ENCODE peak calls at places on chromosomes 5 and 9, in four cellular contexts. E is IMR-90, O is H1, Y is mesendoderm. U is an unnamed sample.

GRCh38 chr5:69493235-69493925 is 790 bp downstream of the OCLN start:
- DNase-seq in E (no peak), Y (peak), O (peak), U (peak)

GRCh38 chr9:2676466-2676865 is 40.8 kb upstream of the KCNV2 start:
- DNase-seq in Y (no peak), O (no peak), E (no peak), U (no peak)

GRCh38 chr5:157961828-157962390 is 103.0 kb upstream of the CLINT1 start:
- DNase-seq in O (no peak), E (no peak), Y (no peak), U (no peak)

GRCh38 chr5:34488984-34489383 is 167.1 kb upstream of the RAI14 start:
- DNase-seq in Y (no peak), E (no peak), O (peak), U (peak)

GRCh38 chr5:171598279-171599152 is 179.1 kb downstream of the FGF18 start:
- DNase-seq in E (no peak), Y (no peak), O (no peak), U (peak)

GRCh38 chr5:115733607-115734006 is 82.9 kb downstream of the CDO1 start:
- DNase-seq in O (no peak), Y (no peak), E (no peak), U (no peak)

GRCh38 chr5:174364676-174365075 is 319.2 kb downstream of the NSG2 start:
- DNase-seq in E (no peak), O (no peak), Y (no peak), U (no peak)

GRCh38 chr9:93231121-93231694 is 47.3 kb downstream of the WNK2 start:
- DNase-seq in E (no peak), Y (no peak), O (no peak), U (no peak)

GRCh38 chr5:158629591-158630312 is 470.0 kb downstream of the EBF1 start:
- DNase-seq in Y (no peak), E (no peak), O (no peak), U (no peak)

GRCh38 chr5:16856531-16856930 is 79.6 kb downstream of the MYO10 start:
- DNase-seq in Y (no peak), O (no peak), E (peak), U (no peak)

GRCh38 chr9:125272697-125273096 is 11.1 kb downstream of the GAPVD1 start:
- DNase-seq in Y (no peak), E (peak), O (no peak), U (no peak)

GRCh38 chr9:116589392-116590354 is 97.4 kb upstream of the TRIM32 start:
- DNase-seq in E (peak), O (peak), Y (peak), U (peak)

GRCh38 chr9:89247431-89248370 is 63.3 kb upstream of the CKS2 start:
- DNase-seq in E (peak), Y (peak), O (no peak), U (peak)

GRCh38 chr5:91478096-91478495 is 95.0 kb upstream of the ARRDC3 start:
- DNase-seq in O (no peak), Y (no peak), E (no peak), U (no peak)

GRCh38 chr5:43190755-43191603 is 1.0 kb upstream of the NIM1K start:
- DNase-seq in E (peak), O (no peak), Y (peak), U (no peak)

GRCh38 chr5:15008476-15008875 is 136.9 kb upstream of the ANKH start:
- DNase-seq in O (no peak), E (peak), Y (peak), U (peak)

GRCh38 chr9:133979124-133979920 is 12.8 kb downstream of the VAV2 start:
- DNase-seq in Y (no peak), O (peak), E (peak), U (peak)

GRCh38 chr9:77464591-77465125 is 183.5 kb downstream of the GNA14 start:
- DNase-seq in Y (no peak), E (peak), O (no peak), U (no peak)

GRCh38 chr5:35855221-35855620 is 1.5 kb upstream of the IL7R start:
- DNase-seq in E (no peak), Y (no peak), O (no peak), U (no peak)

GRCh38 chr9:79446540-79447307 is 125.0 kb upstream of the TLE4 start:
- DNase-seq in O (no peak), Y (no peak), E (no peak), U (no peak)

GRCh38 chr9:14428781-14429230 is 114.9 kb upstream of the NFIB start:
- DNase-seq in Y (peak), O (peak), E (peak), U (peak)

GRCh38 chr9:134488901-134489280 is 152.7 kb upstream of the COL5A1 start:
- DNase-seq in O (no peak), Y (no peak), E (no peak), U (no peak)

GRCh38 chr5:128469924-128470323 is 68.1 kb downstream of the FBN2 start:
- DNase-seq in O (no peak), Y (no peak), E (peak), U (no peak)

GRCh38 chr5:52947208-52947607 is 41.9 kb upstream of the ITGA2 start:
- DNase-seq in O (no peak), E (peak), Y (no peak), U (no peak)

DNA sequence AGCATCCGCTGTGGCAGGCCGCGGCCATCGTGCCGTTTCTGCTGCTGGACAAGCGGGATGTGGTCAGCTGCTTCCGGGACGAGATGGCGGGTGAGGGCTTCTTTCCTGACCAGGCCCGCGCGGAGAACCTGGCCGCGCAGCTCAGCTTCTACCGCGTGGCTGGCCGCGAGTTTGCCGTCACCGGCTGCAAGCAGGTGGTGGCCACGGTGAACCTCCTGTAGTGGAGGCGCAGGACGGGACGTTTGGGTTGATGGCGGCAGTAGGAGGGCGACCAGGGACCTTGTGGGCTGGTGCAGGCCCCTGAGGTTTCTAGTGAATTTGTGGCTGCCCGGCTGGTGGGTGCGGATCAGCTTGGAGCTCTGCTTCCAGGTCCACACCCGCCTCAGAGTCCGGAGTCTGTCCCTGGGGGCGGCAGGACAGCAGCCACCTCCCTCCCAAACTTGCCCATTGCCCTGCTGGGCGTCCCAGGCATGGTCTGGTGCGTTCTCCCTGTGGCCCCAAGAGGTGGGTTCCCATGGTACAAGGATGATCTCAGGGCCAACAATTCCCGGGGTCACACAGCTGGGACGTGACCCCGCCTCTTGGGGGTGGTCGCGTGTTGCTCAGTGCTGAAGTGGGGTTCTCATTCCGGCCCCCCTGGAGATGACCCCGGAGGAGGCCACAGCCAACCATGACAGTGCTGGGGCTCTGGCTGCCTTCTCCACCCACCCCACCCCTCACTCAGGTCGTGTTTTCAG is 2.4 kb downstream of the TOR4A start:
- DNase-seq in E (no peak), O (peak), Y (no peak), U (peak)
- H4K8ac ChIP-seq in E (no peak), O (no peak), Y (no peak), U (no peak)

GRCh38 chr9:106557996-106558667 is 304.8 kb upstream of the ZNF462 start:
- DNase-seq in E (no peak), O (no peak), Y (no peak), U (no peak)
- H4K5ac ChIP-seq in E (no peak), O (no peak), Y (no peak), U (no peak)

GRCh38 chr5:181188700-181189362 is 16.2 kb downstream of the TRIM7 start:
- DNase-seq in O (peak), E (peak), Y (peak), U (peak)
- H4K8ac ChIP-seq in O (peak), E (peak), Y (no peak), U (no peak)

DNA sequence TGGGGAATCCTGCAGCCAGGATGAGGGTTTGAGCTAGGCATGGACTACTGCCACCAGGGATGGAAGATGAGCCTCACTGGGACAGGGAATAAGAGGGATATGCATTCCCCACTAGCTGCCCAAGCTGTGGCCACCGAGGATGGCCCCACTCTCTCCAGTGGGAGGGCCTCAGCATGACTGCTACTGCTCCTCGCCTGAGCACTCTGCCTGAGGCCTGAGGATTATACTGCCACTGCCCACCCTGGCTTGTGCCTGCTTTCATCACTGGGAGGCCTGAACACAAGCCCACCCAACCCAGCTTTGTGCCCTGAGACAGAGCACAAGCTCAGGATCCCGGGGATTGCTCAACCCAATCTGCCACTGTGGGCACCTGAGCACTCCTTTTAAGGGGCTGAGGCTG is 425.6 kb downstream of the RASEF start:
- DNase-seq in Y (no peak), E (no peak), O (no peak), U (no peak)
- H4K5ac ChIP-seq in Y (no peak), E (no peak), O (no peak), U (no peak)

GRCh38 chr5:154301726-154302125 is 111.2 kb downstream of the GALNT10 start:
- DNase-seq in Y (no peak), E (no peak), O (peak), U (no peak)

GRCh38 chr5:154296525-154297159 is 106.1 kb downstream of the GALNT10 start:
- DNase-seq in O (no peak), Y (no peak), E (no peak), U (no peak)

GRCh38 chr5:154300207-154300606 is 109.7 kb downstream of the GALNT10 start:
- DNase-seq in Y (no peak), O (no peak), E (no peak), U (no peak)

GRCh38 chr5:154295551-154295950 is 105.0 kb downstream of the GALNT10 start:
- DNase-seq in O (no peak), Y (no peak), E (no peak), U (no peak)

DNA sequence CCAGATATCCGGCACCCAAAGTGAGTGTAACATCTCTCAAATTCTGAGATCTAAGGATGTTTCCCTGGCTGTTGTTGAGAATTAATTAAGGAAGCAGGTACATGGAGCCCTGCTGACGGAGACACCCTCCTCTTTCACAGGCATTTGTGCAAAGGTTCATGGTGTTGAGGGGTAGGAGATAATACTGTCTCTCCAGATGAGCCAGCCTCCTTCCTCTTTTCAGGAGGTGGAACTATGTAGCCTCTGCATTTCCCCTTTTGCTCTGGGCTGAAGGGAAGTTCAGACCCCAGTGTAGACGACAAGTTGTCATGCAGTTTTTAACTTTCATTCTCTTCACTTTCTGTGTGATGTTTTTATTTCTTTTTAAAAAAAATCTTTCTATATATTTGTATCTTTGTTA is 107.5 kb downstream of the GALNT10 start:
- DNase-seq in O (no peak), Y (no peak), E (no peak), U (no peak)
- H4K8ac ChIP-seq in O (no peak), Y (no peak), E (no peak), U (no peak)

DNA sequence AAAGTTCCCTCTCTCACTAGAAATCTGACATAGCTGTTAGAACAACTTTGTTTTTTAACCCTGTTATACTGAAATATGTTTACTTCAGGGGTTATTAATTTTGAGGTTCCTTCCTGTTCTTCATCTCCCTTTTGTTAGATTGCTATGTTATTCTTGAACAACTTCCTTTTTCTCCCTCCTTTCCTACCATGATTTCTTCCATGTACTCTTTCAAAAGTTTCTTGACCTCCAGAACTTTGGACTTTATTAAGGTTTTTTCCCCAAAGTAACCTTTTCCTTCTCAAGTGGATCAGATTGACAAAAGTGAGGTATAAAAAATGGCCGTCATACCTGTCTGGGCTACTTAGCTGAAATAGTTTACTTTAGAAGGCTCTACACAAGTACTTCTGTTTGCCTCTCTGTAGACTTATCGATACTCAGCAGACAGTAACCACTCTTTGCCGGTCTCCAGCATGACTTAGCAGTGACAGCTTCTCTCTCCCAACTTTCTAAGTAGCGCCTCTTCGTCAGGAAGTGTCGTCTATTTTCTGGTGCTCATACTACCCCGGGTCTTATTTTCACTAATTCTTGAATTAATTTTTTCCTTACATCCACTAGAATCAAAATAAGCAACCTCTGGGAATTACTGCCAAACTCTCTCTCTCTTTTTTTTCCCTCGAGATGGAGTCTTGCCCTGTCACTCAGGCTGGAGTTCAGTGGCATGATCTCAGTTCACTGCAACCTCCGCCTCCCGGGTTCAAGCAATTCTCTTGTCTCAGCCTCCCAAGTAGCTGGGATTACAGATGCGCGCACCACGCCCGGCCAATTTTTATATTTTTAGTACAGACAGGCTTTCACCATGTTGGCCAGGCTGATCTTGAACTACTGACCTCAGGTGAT is 19.7 kb downstream of the NFIL3 start:
- DNase-seq in Y (no peak), O (no peak), E (no peak), U (no peak)
- H4K5ac ChIP-seq in Y (no peak), O (no peak), E (no peak), U (no peak)

DNA sequence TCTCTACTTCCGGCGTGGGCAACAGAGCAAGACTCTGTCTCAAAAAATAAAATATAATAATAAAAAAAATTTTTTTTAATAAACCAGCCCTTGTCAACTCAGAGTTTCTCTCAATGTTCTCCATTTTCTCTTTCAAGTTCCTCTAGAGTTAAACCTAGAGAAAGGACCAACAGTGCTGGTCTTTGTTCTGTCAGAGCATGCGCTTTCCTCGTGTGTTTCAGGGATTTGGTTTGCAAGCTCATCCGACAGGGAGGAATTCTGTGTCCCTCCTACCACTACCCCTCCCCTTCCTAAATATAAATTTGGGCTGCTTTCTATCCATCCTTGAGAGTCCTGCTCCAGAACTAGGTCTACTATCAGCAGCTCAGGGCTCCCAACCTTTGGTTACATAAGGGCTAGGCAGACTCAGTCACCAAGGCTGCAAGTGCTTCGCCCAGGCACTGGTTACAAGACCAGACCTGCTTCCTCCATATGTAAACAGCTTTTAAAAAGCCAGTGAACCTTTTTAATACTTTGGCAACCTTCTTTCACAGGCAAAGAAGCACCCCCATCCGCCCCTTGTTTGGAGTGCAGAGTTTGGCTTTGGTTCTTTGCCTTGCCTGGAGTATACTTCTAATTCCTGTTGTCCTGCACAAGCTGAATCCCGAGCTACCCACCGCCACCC is 13.5 kb downstream of the SETX start:
- DNase-seq in E (no peak), O (no peak), Y (no peak), U (no peak)
- H4K8ac ChIP-seq in E (no peak), O (no peak), Y (no peak), U (no peak)

GRCh38 chr9:120345379-120345778 is 234.6 kb downstream of the CDK5RAP2 start:
- DNase-seq in O (no peak), Y (no peak), E (no peak), U (no peak)
- H4K5ac ChIP-seq in O (no peak), Y (no peak), E (no peak), U (no peak)

GRCh38 chr9:130191749-130192120 is 19.5 kb downstream of the NCS1 start:
- DNase-seq in Y (no peak), E (no peak), O (no peak), U (no peak)
- H4K8ac ChIP-seq in Y (no peak), E (no peak), O (peak), U (no peak)